ENCODE peak calls at places on chromosomes 5 and 9, in four cellular contexts. One of them, this sample, is unnamed.

GRCh38 chr9:37876376-37876775 is 27.6 kb downstream of the SLC25A51 start:
- DNase-seq in IMR-90: peak
- DNase-seq in mesendoderm: no peak
- DNase-seq in H1: no peak
- DNase-seq in this sample: no peak

GRCh38 chr5:141790630-141791029 is 87.6 kb downstream of the PCDH1 start:
- DNase-seq in IMR-90: no peak
- DNase-seq in mesendoderm: no peak
- DNase-seq in H1: no peak
- DNase-seq in this sample: no peak

GRCh38 chr9:94017939-94018531 is 62.9 kb upstream of the BARX1 start:
- DNase-seq in IMR-90: peak
- DNase-seq in mesendoderm: no peak
- DNase-seq in H1: no peak
- DNase-seq in this sample: no peak

GRCh38 chr5:126444137-126444536 is 20.9 kb downstream of the GRAMD2B start:
- DNase-seq in IMR-90: no peak
- DNase-seq in mesendoderm: no peak
- DNase-seq in H1: no peak
- DNase-seq in this sample: no peak

GRCh38 chr5:149053027-149053705 is 9.7 kb downstream of the SH3TC2 start:
- DNase-seq in IMR-90: peak
- DNase-seq in mesendoderm: no peak
- DNase-seq in H1: no peak
- DNase-seq in this sample: no peak

GRCh38 chr5:95838552-95838951 is 16.0 kb upstream of the GLRX start:
- DNase-seq in IMR-90: no peak
- DNase-seq in mesendoderm: no peak
- DNase-seq in H1: no peak
- DNase-seq in this sample: no peak

GRCh38 chr9:113992276-113992951 is 85.7 kb downstream of the AMBP start:
- DNase-seq in IMR-90: no peak
- DNase-seq in mesendoderm: no peak
- DNase-seq in H1: no peak
- DNase-seq in this sample: no peak

GRCh38 chr5:31232273-31232888 is 38.9 kb downstream of the CDH6 start:
- DNase-seq in IMR-90: peak
- DNase-seq in mesendoderm: peak
- DNase-seq in H1: no peak
- DNase-seq in this sample: peak

GRCh38 chr5:141743652-141744333 is 61.8 kb upstream of the ARAP3 start:
- DNase-seq in IMR-90: no peak
- DNase-seq in mesendoderm: peak
- DNase-seq in H1: no peak
- DNase-seq in this sample: no peak

GRCh38 chr5:95350631-95351030 is 40.5 kb upstream of the FAM81B start:
- DNase-seq in IMR-90: no peak
- DNase-seq in mesendoderm: no peak
- DNase-seq in H1: no peak
- DNase-seq in this sample: no peak

GRCh38 chr9:96491079-96491879 is 41.3 kb downstream of the HABP4 start:
- DNase-seq in IMR-90: peak
- DNase-seq in mesendoderm: no peak
- DNase-seq in H1: no peak
- DNase-seq in this sample: no peak

GRCh38 chr9:70603020-70603411 is 188.6 kb upstream of the KLF9 start:
- DNase-seq in IMR-90: no peak
- DNase-seq in mesendoderm: no peak
- DNase-seq in H1: no peak
- DNase-seq in this sample: no peak
- H2BK5ac ChIP-seq in IMR-90: no peak
- H2BK5ac ChIP-seq in mesendoderm: no peak
- H2BK5ac ChIP-seq in H1: no peak
- H2BK5ac ChIP-seq in this sample: no peak

GRCh38 chr9:110566156-110566555 is 13.4 kb downstream of the SVEP1 start:
- DNase-seq in IMR-90: no peak
- DNase-seq in mesendoderm: no peak
- DNase-seq in H1: no peak
- DNase-seq in this sample: no peak
- H4K5ac ChIP-seq in IMR-90: no peak
- H4K5ac ChIP-seq in mesendoderm: no peak
- H4K5ac ChIP-seq in H1: no peak
- H4K5ac ChIP-seq in this sample: no peak

GRCh38 chr5:82046268-82046621 is 74.4 kb downstream of the ATG10 start:
- DNase-seq in IMR-90: no peak
- DNase-seq in mesendoderm: no peak
- DNase-seq in H1: no peak
- DNase-seq in this sample: no peak

GRCh38 chr5:82045526-82046267 is 73.9 kb downstream of the ATG10 start:
- DNase-seq in IMR-90: peak
- DNase-seq in mesendoderm: no peak
- DNase-seq in H1: no peak
- DNase-seq in this sample: no peak

DNA sequence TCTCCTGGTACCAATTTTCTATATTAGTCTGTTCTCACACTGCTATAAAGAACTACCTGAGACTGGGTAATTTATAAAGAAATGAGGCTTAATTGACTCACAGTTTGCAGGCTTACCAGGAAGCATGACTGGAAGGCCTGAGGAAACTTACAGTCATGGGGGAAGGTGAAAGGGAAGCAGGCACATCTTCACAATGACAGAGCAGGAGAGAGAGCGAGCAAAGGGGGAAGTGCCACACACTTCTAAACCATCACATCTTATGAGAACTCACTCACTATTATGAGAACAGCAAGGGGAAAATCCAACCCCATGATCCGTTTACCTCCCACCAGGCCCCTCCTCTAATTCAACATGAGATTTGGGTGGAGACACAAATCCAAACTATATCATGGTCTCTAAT is 72.2 kb downstream of the ATG10 start:
- DNase-seq in IMR-90: no peak
- DNase-seq in mesendoderm: no peak
- DNase-seq in H1: no peak
- DNase-seq in this sample: no peak
- H2BK5ac ChIP-seq in IMR-90: no peak
- H2BK5ac ChIP-seq in mesendoderm: no peak
- H2BK5ac ChIP-seq in H1: no peak
- H2BK5ac ChIP-seq in this sample: no peak

GRCh38 chr5:40399349-40399748 is 280.4 kb upstream of the PTGER4 start:
- DNase-seq in IMR-90: peak
- DNase-seq in mesendoderm: no peak
- DNase-seq in H1: no peak
- DNase-seq in this sample: no peak

GRCh38 chr5:40396312-40396711 is 283.4 kb upstream of the PTGER4 start:
- DNase-seq in IMR-90: no peak
- DNase-seq in mesendoderm: no peak
- DNase-seq in H1: no peak
- DNase-seq in this sample: no peak

GRCh38 chr5:40400245-40400644 is 279.5 kb upstream of the PTGER4 start:
- DNase-seq in IMR-90: no peak
- DNase-seq in mesendoderm: no peak
- DNase-seq in H1: no peak
- DNase-seq in this sample: no peak

GRCh38 chr5:40395241-40395640 is 284.5 kb upstream of the PTGER4 start:
- DNase-seq in IMR-90: no peak
- DNase-seq in mesendoderm: no peak
- DNase-seq in H1: no peak
- DNase-seq in this sample: no peak

GRCh38 chr5:40397976-40398375 is 281.7 kb upstream of the PTGER4 start:
- DNase-seq in IMR-90: no peak
- DNase-seq in mesendoderm: no peak
- DNase-seq in H1: no peak
- DNase-seq in this sample: no peak
- H4K5ac ChIP-seq in IMR-90: no peak
- H4K5ac ChIP-seq in mesendoderm: no peak
- H4K5ac ChIP-seq in H1: no peak
- H4K5ac ChIP-seq in this sample: no peak

DNA sequence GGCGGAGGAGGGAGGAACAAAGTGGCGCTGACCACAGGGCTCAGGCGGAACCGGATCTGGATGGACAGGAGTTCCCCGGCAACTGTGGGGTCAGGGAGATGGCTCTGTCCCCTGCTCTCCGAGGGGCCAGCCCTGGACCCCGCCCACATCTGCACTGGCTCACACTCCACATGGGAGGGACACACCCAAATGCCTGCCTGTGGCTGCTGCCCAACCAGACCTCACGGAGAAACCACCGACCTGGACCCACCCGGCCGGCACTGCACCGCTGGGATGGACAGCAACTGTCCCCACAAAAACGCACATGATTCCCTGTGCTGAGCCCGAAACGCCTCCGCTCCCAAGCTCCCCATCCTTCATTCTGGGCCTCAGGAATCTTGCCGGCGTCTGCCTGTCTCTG is 4.8 kb downstream of the CCDC187 start:
- DNase-seq in IMR-90: no peak
- DNase-seq in mesendoderm: no peak
- DNase-seq in H1: no peak
- DNase-seq in this sample: no peak
- H2BK5ac ChIP-seq in IMR-90: no peak
- H2BK5ac ChIP-seq in mesendoderm: no peak
- H2BK5ac ChIP-seq in H1: no peak
- H2BK5ac ChIP-seq in this sample: no peak

GRCh38 chr5:68068204-68068603 is 147.4 kb upstream of the PIK3R1 start:
- DNase-seq in IMR-90: peak
- DNase-seq in mesendoderm: no peak
- DNase-seq in H1: no peak
- DNase-seq in this sample: no peak
- H4K5ac ChIP-seq in IMR-90: no peak
- H4K5ac ChIP-seq in mesendoderm: no peak
- H4K5ac ChIP-seq in H1: no peak
- H4K5ac ChIP-seq in this sample: no peak

DNA sequence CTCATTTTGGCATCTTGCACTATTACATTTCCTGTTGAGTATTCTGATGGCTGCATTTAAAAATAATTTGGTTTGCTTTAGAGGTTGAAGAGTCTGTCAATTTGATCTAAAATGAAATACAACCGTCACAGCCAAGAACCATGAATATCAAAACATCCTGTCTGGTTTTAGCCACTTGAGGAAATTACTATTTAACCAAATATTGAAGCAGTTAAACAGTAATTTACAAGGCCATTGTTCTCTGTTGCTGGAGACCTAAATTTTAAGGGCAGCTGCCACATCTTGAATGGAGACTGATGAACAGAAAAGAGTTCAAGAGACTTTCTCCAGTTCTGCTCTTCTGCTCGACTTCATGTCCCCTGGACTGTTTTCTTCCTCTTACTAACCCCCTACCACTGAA is 549.4 kb downstream of the LRRC70 start:
- DNase-seq in IMR-90: no peak
- DNase-seq in mesendoderm: no peak
- DNase-seq in H1: no peak
- DNase-seq in this sample: no peak
- H2BK5ac ChIP-seq in IMR-90: no peak
- H2BK5ac ChIP-seq in mesendoderm: no peak
- H2BK5ac ChIP-seq in H1: no peak
- H2BK5ac ChIP-seq in this sample: no peak

GRCh38 chr5:179312557-179313235 is 32.6 kb downstream of the ADAMTS2 start:
- DNase-seq in IMR-90: peak
- DNase-seq in mesendoderm: no peak
- DNase-seq in H1: no peak
- DNase-seq in this sample: no peak
- H4K5ac ChIP-seq in IMR-90: peak
- H4K5ac ChIP-seq in mesendoderm: no peak
- H4K5ac ChIP-seq in H1: no peak
- H4K5ac ChIP-seq in this sample: no peak